ENCODE peak calls at places on chromosomes 13 and 19, in six cellular contexts. One of them, this sample, is unnamed. For H3K36me3 and H3K9me3, the result is how much of the 10 kb centered on the place peaks cover.

GRCh38 chr19:56270676-56271075 is 1.9 kb upstream of the EDDM13 start:
- DNase-seq in heart left ventricle: no peak
- DNase-seq in mammary epithelial cell: no peak
- DNase-seq in SK-N-SH: no peak
- DNase-seq in CD4-positive, alpha-beta memory T cell: no peak
- DNase-seq in lower lobe of right lung: peak
- DNase-seq in this sample: no peak

GRCh38 chr19:11673608-11674041 is 65.1 kb downstream of the ZNF823 start:
- DNase-seq in heart left ventricle: peak
- DNase-seq in mammary epithelial cell: no peak
- DNase-seq in CD4-positive, alpha-beta memory T cell: no peak
- DNase-seq in SK-N-SH: no peak
- DNase-seq in lower lobe of right lung: peak
- DNase-seq in this sample: peak

GRCh38 chr13:110309661-110310524 is 2.8 kb downstream of the COL4A2 start:
- DNase-seq in CD4-positive, alpha-beta memory T cell: no peak
- DNase-seq in heart left ventricle: no peak
- DNase-seq in mammary epithelial cell: no peak
- DNase-seq in SK-N-SH: no peak
- DNase-seq in lower lobe of right lung: no peak
- DNase-seq in this sample: no peak

GRCh38 chr13:76812971-76813691 is 73.1 kb downstream of the KCTD12 start:
- DNase-seq in CD4-positive, alpha-beta memory T cell: no peak
- DNase-seq in lower lobe of right lung: no peak
- DNase-seq in mammary epithelial cell: no peak
- DNase-seq in SK-N-SH: no peak
- DNase-seq in heart left ventricle: peak
- DNase-seq in this sample: peak

GRCh38 chr19:55579766-55580621 is 654 bp downstream of the ZNF579 start:
- DNase-seq in lower lobe of right lung: no peak
- DNase-seq in CD4-positive, alpha-beta memory T cell: no peak
- DNase-seq in heart left ventricle: no peak
- DNase-seq in mammary epithelial cell: peak
- DNase-seq in SK-N-SH: peak
- DNase-seq in this sample: peak

GRCh38 chr13:48000559-48001126 is 430 bp downstream of the SUCLA2 start:
- DNase-seq in lower lobe of right lung: no peak
- DNase-seq in mammary epithelial cell: peak
- DNase-seq in CD4-positive, alpha-beta memory T cell: peak
- DNase-seq in heart left ventricle: peak
- DNase-seq in SK-N-SH: no peak
- DNase-seq in this sample: peak

GRCh38 chr13:109241160-109241559 is 545.2 kb downstream of the IRS2 start:
- DNase-seq in lower lobe of right lung: no peak
- DNase-seq in mammary epithelial cell: no peak
- DNase-seq in heart left ventricle: no peak
- DNase-seq in SK-N-SH: no peak
- DNase-seq in CD4-positive, alpha-beta memory T cell: no peak
- DNase-seq in this sample: no peak

GRCh38 chr13:113403255-113404104 is 39.5 kb upstream of the GRTP1 start:
- DNase-seq in lower lobe of right lung: peak
- DNase-seq in mammary epithelial cell: no peak
- DNase-seq in CD4-positive, alpha-beta memory T cell: no peak
- DNase-seq in heart left ventricle: peak
- DNase-seq in SK-N-SH: no peak
- DNase-seq in this sample: no peak

GRCh38 chr19:3857449-3858003 is 11.3 kb downstream of the ZFR2 start:
- DNase-seq in mammary epithelial cell: no peak
- DNase-seq in CD4-positive, alpha-beta memory T cell: no peak
- DNase-seq in lower lobe of right lung: no peak
- DNase-seq in SK-N-SH: no peak
- DNase-seq in heart left ventricle: no peak
- DNase-seq in this sample: no peak

GRCh38 chr19:6066661-6067646 is 43.3 kb downstream of the RFX2 start:
- DNase-seq in CD4-positive, alpha-beta memory T cell: peak
- DNase-seq in lower lobe of right lung: peak
- DNase-seq in heart left ventricle: peak
- DNase-seq in mammary epithelial cell: peak
- DNase-seq in SK-N-SH: peak
- DNase-seq in this sample: no peak

GRCh38 chr13:46580362-46580839 is 27.4 kb downstream of the LRCH1 start:
- DNase-seq in CD4-positive, alpha-beta memory T cell: no peak
- DNase-seq in SK-N-SH: no peak
- DNase-seq in heart left ventricle: no peak
- DNase-seq in mammary epithelial cell: no peak
- DNase-seq in lower lobe of right lung: no peak
- DNase-seq in this sample: no peak

GRCh38 chr19:47253467-47253881 is 2.9 kb upstream of the CCDC9 start:
- DNase-seq in lower lobe of right lung: no peak
- DNase-seq in mammary epithelial cell: peak
- DNase-seq in CD4-positive, alpha-beta memory T cell: no peak
- DNase-seq in SK-N-SH: no peak
- DNase-seq in heart left ventricle: no peak
- DNase-seq in this sample: peak

GRCh38 chr13:49099513-49099877 is 120.6 kb upstream of the MLNR start:
- DNase-seq in heart left ventricle: no peak
- DNase-seq in lower lobe of right lung: no peak
- DNase-seq in mammary epithelial cell: no peak
- DNase-seq in CD4-positive, alpha-beta memory T cell: no peak
- DNase-seq in SK-N-SH: no peak
- DNase-seq in this sample: no peak
- H3K36me3 ChIP-seq in heart left ventricle: under half
- H3K36me3 ChIP-seq in lower lobe of right lung: under half
- H3K36me3 ChIP-seq in mammary epithelial cell: under half
- H3K36me3 ChIP-seq in CD4-positive, alpha-beta memory T cell: under half
- H3K36me3 ChIP-seq in SK-N-SH: under half
- H3K36me3 ChIP-seq in this sample: under half

DNA sequence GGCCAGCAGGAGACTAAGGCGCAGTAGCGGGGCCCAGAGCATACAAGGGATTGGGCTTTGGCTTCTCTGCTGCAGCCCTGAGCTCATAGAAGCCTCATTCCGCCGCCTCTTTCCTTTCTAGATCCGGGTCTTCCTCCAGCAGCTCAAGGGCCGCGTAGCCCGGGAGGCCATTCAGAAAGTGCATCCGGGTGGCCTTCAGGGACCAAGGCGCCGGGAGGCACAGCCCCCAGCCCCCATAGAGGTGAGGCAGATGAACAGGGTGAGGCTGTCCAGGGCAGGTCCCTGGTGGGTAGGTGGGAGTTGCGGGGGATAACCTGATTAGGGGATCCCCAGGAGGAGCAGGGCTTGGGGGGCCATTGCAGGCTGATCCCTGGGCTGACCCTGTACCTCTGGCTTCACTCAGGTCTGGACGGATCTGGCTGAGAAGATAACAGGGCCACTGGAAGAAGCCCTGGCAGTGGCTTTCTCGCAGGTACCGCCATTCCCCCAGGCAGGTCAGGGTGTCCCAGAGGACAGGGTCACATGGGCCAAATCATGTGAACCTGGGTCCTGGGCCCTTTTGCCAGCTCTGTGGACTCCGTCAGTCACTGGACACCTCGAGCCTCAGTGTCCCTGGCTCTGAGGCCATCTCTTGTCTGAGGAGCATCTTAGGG is 1.3 kb downstream of the SNAPC2 start:
- DNase-seq in SK-N-SH: no peak
- DNase-seq in heart left ventricle: no peak
- DNase-seq in mammary epithelial cell: no peak
- DNase-seq in lower lobe of right lung: no peak
- DNase-seq in CD4-positive, alpha-beta memory T cell: no peak
- DNase-seq in this sample: no peak
- H3K9me3 ChIP-seq in SK-N-SH: under half
- H3K9me3 ChIP-seq in heart left ventricle: under half
- H3K9me3 ChIP-seq in mammary epithelial cell: under half
- H3K9me3 ChIP-seq in lower lobe of right lung: under half
- H3K9me3 ChIP-seq in CD4-positive, alpha-beta memory T cell: under half
- H3K9me3 ChIP-seq in this sample: under half

DNA sequence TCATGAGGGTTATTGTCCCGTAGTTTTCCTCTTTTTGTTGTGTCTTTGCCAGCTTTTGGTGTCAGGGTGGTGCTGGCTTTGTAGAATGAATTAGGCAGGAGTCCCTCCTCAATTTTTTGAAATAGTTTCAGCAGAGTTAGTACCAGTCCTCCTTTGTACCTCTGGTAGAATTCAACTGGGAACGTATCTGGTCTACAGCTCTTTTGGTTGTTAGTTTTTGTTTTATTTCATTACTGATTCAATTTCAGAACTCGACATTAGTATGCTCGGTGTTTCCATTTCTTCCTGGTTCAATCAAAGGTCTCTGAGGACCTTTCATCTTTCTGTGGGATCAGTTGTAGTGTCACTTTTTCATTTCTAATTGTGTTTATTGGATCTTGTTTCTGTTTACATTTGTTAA is 1237.0 kb upstream of the PCDH9 start:
- DNase-seq in lower lobe of right lung: no peak
- DNase-seq in CD4-positive, alpha-beta memory T cell: no peak
- DNase-seq in heart left ventricle: no peak
- DNase-seq in mammary epithelial cell: no peak
- DNase-seq in SK-N-SH: no peak
- DNase-seq in this sample: no peak
- H3K4me3 ChIP-seq in lower lobe of right lung: no peak
- H3K4me3 ChIP-seq in CD4-positive, alpha-beta memory T cell: no peak
- H3K4me3 ChIP-seq in heart left ventricle: no peak
- H3K4me3 ChIP-seq in mammary epithelial cell: no peak
- H3K4me3 ChIP-seq in SK-N-SH: no peak
- H3K4me3 ChIP-seq in this sample: no peak

GRCh38 chr19:16374436-16374835 is 49.8 kb downstream of the KLF2 start:
- DNase-seq in lower lobe of right lung: peak
- DNase-seq in SK-N-SH: no peak
- DNase-seq in mammary epithelial cell: no peak
- DNase-seq in CD4-positive, alpha-beta memory T cell: no peak
- DNase-seq in heart left ventricle: no peak
- DNase-seq in this sample: no peak
- H3K36me3 ChIP-seq in lower lobe of right lung: under half
- H3K36me3 ChIP-seq in SK-N-SH: under half
- H3K36me3 ChIP-seq in mammary epithelial cell: under half
- H3K36me3 ChIP-seq in CD4-positive, alpha-beta memory T cell: under half
- H3K36me3 ChIP-seq in heart left ventricle: under half
- H3K36me3 ChIP-seq in this sample: under half

GRCh38 chr19:27777726-27778125 is 1435.2 kb downstream of the UQCRFS1 start:
- DNase-seq in SK-N-SH: no peak
- DNase-seq in mammary epithelial cell: no peak
- DNase-seq in CD4-positive, alpha-beta memory T cell: no peak
- DNase-seq in heart left ventricle: no peak
- DNase-seq in lower lobe of right lung: no peak
- DNase-seq in this sample: no peak

GRCh38 chr19:27776524-27776923 is 1436.4 kb downstream of the UQCRFS1 start:
- DNase-seq in lower lobe of right lung: no peak
- DNase-seq in mammary epithelial cell: no peak
- DNase-seq in SK-N-SH: no peak
- DNase-seq in CD4-positive, alpha-beta memory T cell: no peak
- DNase-seq in heart left ventricle: no peak
- DNase-seq in this sample: no peak

GRCh38 chr19:27779953-27780352 is 1433.0 kb downstream of the UQCRFS1 start:
- DNase-seq in mammary epithelial cell: no peak
- DNase-seq in lower lobe of right lung: no peak
- DNase-seq in heart left ventricle: no peak
- DNase-seq in CD4-positive, alpha-beta memory T cell: no peak
- DNase-seq in SK-N-SH: no peak
- DNase-seq in this sample: no peak

GRCh38 chr19:27777242-27777641 is 1435.7 kb downstream of the UQCRFS1 start:
- DNase-seq in lower lobe of right lung: no peak
- DNase-seq in heart left ventricle: no peak
- DNase-seq in SK-N-SH: no peak
- DNase-seq in mammary epithelial cell: no peak
- DNase-seq in CD4-positive, alpha-beta memory T cell: no peak
- DNase-seq in this sample: no peak

DNA sequence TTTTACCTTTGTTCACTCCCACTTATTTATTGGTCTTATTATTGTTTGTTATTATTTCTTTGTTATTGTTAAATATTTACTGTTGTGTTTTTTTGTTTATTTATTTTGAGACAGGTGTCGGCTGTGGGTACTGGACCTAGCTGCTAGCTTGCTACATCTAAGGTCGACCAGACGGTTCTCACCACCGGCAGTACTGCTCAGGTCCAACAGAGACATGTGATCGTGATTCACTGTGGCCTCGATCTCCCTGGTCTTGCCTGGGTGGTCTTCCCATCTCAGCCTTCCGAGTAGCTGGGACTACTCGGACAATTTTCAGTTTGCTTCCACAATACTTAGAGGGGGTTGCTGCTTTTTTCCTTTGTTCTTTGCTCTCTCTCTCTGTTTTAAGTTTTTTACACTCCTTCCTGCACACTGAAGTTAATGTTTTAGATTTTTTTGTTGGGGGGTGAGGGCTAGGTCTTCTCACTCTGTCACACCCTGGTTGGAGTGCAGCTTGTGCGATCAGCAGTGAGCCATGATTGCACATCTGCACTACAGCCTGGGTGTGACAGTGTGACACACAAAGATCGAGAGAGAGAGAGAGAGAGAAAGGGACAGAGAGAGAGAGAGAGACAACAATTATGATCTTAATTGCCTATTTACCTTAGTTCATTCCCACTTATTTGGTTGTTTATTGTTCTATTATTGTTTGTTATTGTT is 1432.4 kb downstream of the UQCRFS1 start:
- DNase-seq in SK-N-SH: no peak
- DNase-seq in heart left ventricle: no peak
- DNase-seq in CD4-positive, alpha-beta memory T cell: no peak
- DNase-seq in mammary epithelial cell: no peak
- DNase-seq in lower lobe of right lung: no peak
- DNase-seq in this sample: no peak
- H3K9me3 ChIP-seq in SK-N-SH: under half
- H3K9me3 ChIP-seq in heart left ventricle: under half
- H3K9me3 ChIP-seq in CD4-positive, alpha-beta memory T cell: under half
- H3K9me3 ChIP-seq in mammary epithelial cell: under half
- H3K9me3 ChIP-seq in lower lobe of right lung: under half
- H3K9me3 ChIP-seq in this sample: under half